ENCODE peak calls at places on chromosomes 3 and 15, in five cellular contexts. V is left lung; C is CD8-positive, alpha-beta T cell; G is GM23248; W is vagina. F is an unnamed sample.

GRCh38 chr15:97470417-97470816 is 490.1 kb upstream of the ARRDC4 start:
- DNase-seq in V (no peak), C (no peak), G (no peak), W (no peak), F (no peak)

GRCh38 chr3:47376393-47376792 is 4.4 kb upstream of the PTPN23 start:
- DNase-seq in V (no peak), C (no peak), G (no peak), W (no peak), F (no peak)

GRCh38 chr3:184981071-184981470 is 169.1 kb downstream of the VPS8 start:
- DNase-seq in V (no peak), C (no peak), G (no peak), W (no peak), F (peak; percentile 80)

GRCh38 chr15:48810414-48811324 is at the start of gene CEP152:
- DNase-seq in V (peak; percentile 99), C (peak; percentile 100), G (peak; percentile 99), W (peak; percentile 98), F (peak; percentile 100)

GRCh38 chr3:38548154-38548931 is 52.2 kb downstream of the EXOG start:
- DNase-seq in V (no peak), C (no peak), G (no peak), W (peak; percentile 95), F (no peak)

GRCh38 chr3:100982710-100983109 is 10.5 kb downstream of the ABI3BP start:
- DNase-seq in V (no peak), C (no peak), G (peak; percentile 56), W (no peak), F (no peak)

GRCh38 chr15:81418891-81419290 is 44.9 kb upstream of the TMC3 start:
- DNase-seq in V (no peak), C (no peak), G (no peak), W (no peak), F (no peak)

GRCh38 chr3:5023777-5024346 is 44.6 kb downstream of the BHLHE40 start:
- DNase-seq in V (no peak), C (no peak), G (no peak), W (no peak), F (no peak)

GRCh38 chr3:139251529-139251928 is 92.3 kb upstream of the MRPS22 start:
- DNase-seq in V (no peak), C (no peak), G (no peak), W (no peak), F (peak; percentile 64)

GRCh38 chr3:39190281-39191025 is 1.9 kb downstream of the XIRP1 start:
- DNase-seq in V (no peak), C (no peak), G (no peak), W (no peak), F (no peak)

GRCh38 chr15:40918799-40919392 is 10.2 kb upstream of the DLL4 start:
- DNase-seq in V (no peak), C (no peak), G (no peak), W (no peak), F (no peak)

GRCh38 chr3:119965692-119966091 is 128.6 kb downstream of the GSK3B start:
- DNase-seq in V (no peak), C (no peak), G (no peak), W (no peak), F (no peak)

GRCh38 chr15:32636908-32637567 is 4.5 kb upstream of the SCG5 start:
- DNase-seq in V (no peak), C (no peak), G (no peak), W (no peak), F (no peak)

GRCh38 chr3:41002104-41002503 is 197.2 kb upstream of the CTNNB1 start:
- DNase-seq in V (no peak), C (no peak), G (no peak), W (no peak), F (no peak)

GRCh38 chr3:27454914-27455313 is 29.3 kb downstream of the SLC4A7 start:
- DNase-seq in V (no peak), C (no peak), G (peak; percentile 50), W (no peak), F (peak; percentile 16)

GRCh38 chr3:108132727-108133373 is 42.0 kb upstream of the CD47 start:
- DNase-seq in V (no peak), C (no peak), G (peak; percentile 58), W (no peak), F (peak; percentile 32)

GRCh38 chr15:60347480-60348069 is 50.2 kb downstream of the ANXA2 start:
- DNase-seq in V (no peak), C (no peak), G (no peak), W (no peak), F (no peak)

GRCh38 chr3:35659808-35660207 is 20.5 kb downstream of the ARPP21 start:
- DNase-seq in V (no peak), C (no peak), G (no peak), W (no peak), F (peak; percentile 42)

GRCh38 chr3:187989458-187990153 is 164.4 kb upstream of the LPP start:
- DNase-seq in V (no peak), C (no peak), G (no peak), W (no peak), F (no peak)
- H3K4me3 ChIP-seq in V (no peak overlapping the region), C (no peak overlapping the region), G (no peak overlapping the region), W (no peak overlapping the region), F (no peak overlapping the region)

GRCh38 chr15:27884726-27885125 is 214.4 kb downstream of the OCA2 start:
- DNase-seq in V (no peak), C (no peak), G (no peak), W (no peak), F (no peak)
- H3K9me3 ChIP-seq in V (no peaks in the 10 kb centered on the region), C (no peaks in the 10 kb centered on the region), G (no peaks in the 10 kb centered on the region), W (no peaks in the 10 kb centered on the region), F (peaks cover 7% of the 10 kb centered on the region)

GRCh38 chr3:73768594-73769308 is 144.0 kb upstream of the PDZRN3 start:
- DNase-seq in V (no peak), C (no peak), G (peak; percentile 44), W (no peak), F (no peak)

GRCh38 chr3:73766599-73767378 is 142.0 kb upstream of the PDZRN3 start:
- DNase-seq in V (no peak), C (no peak), G (peak; percentile 84), W (no peak), F (peak; percentile 15)

GRCh38 chr3:73762855-73763254 is 138.1 kb upstream of the PDZRN3 start:
- DNase-seq in V (no peak), C (no peak), G (no peak), W (no peak), F (no peak)

DNA sequence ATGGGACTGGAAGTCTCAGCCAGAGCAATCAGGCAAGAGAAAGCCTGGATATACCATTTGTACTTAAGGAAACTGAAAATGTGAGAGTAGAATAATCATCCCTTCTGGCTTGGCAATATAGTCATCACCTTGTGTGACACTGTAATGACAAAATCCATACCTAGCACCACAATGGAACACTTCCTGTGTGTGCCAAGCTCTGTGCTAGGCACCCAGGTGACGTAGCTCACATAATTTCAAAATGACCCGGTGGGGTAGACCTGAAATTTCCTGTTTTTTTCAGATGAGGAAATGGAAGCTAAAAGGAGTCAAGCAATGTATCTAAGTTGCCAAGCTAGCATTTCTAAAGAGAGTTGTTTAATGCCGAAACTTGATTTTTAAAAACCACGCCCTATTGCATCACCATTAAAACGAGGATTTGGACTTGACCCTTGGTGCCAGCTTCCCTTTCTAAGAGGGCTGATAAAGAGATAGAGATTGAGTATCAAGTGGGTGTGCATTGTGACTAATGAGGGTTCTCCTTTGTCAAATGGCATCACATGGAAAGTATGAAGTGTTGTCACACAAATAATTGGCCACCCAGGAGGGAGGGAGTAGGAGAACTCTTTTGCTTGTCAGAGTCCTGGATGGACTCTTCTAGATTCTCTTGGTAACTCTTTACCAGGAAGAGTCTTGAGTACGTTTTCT is 141.3 kb upstream of the PDZRN3 start:
- DNase-seq in V (no peak), C (no peak), G (peak; percentile 77), W (no peak), F (no peak)
- H3K4me3 ChIP-seq in V (no peak overlapping the region), C (no peak overlapping the region), G (peak overlapping the region; percentile 67), W (peak overlapping the region; percentile 14), F (no peak overlapping the region)

DNA sequence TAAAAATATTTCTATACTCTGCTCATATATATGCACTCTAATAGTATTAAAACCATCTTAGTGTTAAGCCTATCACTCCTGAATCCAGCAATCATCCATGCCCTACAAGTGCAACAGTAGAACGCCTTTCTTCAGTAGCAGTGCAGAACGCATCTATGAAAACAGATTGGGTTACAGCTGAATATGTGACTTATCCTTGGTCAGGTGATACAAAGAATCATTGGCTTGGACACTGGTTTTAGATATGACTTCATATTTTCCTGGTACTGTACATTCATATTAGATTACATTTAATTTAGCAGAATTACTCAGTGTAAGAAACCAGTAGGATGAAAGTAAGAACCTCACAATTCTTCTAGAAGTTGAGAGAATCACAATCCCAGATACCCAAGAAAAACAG is 43.3 kb downstream of the ZNF106 start:
- DNase-seq in V (no peak), C (no peak), G (no peak), W (no peak), F (no peak)
- H3K9me3 ChIP-seq in V (no peaks in the 10 kb centered on the region), C (no peaks in the 10 kb centered on the region), G (no peaks in the 10 kb centered on the region), W (no peaks in the 10 kb centered on the region), F (no peaks in the 10 kb centered on the region)

GRCh38 chr3:15429080-15429479 is 1.7 kb downstream of the EAF1 start:
- DNase-seq in V (no peak), C (no peak), G (no peak), W (no peak), F (no peak)
- H3K4me3 ChIP-seq in V (no peak overlapping the region), C (no peak overlapping the region), G (peak overlapping the region; percentile 99), W (peak overlapping the region; percentile 84), F (peak overlapping the region; percentile 91)

GRCh38 chr3:180223268-180223667 is 186.5 kb upstream of the PEX5L start:
- DNase-seq in V (no peak), C (no peak), G (no peak), W (no peak), F (no peak)

DNA sequence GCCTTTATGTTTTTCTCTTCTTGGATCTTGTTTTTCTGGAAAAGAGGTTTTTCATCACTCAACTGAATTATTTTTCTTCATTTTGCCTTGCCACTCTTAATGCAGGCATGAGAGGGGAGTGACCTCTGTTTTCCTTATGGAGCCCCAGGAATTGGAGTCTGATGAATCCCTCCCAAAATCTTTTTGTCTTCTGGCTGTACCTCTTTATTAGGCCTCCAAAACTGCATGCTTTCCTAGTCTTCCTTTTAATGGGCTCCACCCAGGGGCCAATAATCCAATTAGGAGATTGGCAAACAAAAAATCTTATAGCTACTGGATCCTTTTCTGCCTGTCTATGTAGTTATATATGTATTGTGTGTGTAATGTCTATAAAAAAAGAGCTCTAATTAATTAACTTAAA is 192.4 kb upstream of the PEX5L start:
- DNase-seq in V (no peak), C (no peak), G (no peak), W (no peak), F (no peak)
- H3K9me3 ChIP-seq in V (no peaks in the 10 kb centered on the region), C (no peaks in the 10 kb centered on the region), G (no peaks in the 10 kb centered on the region), W (no peaks in the 10 kb centered on the region), F (no peaks in the 10 kb centered on the region)

GRCh38 chr15:98817745-98818144 is 169.4 kb downstream of the IGF1R start:
- DNase-seq in V (no peak), C (no peak), G (no peak), W (no peak), F (no peak)

GRCh38 chr15:98826658-98827057 is 178.3 kb downstream of the IGF1R start:
- DNase-seq in V (no peak), C (no peak), G (no peak), W (no peak), F (peak; percentile 19)

GRCh38 chr15:98824595-98824994 is 176.3 kb downstream of the IGF1R start:
- DNase-seq in V (no peak), C (no peak), G (peak; percentile 13), W (no peak), F (no peak)

DNA sequence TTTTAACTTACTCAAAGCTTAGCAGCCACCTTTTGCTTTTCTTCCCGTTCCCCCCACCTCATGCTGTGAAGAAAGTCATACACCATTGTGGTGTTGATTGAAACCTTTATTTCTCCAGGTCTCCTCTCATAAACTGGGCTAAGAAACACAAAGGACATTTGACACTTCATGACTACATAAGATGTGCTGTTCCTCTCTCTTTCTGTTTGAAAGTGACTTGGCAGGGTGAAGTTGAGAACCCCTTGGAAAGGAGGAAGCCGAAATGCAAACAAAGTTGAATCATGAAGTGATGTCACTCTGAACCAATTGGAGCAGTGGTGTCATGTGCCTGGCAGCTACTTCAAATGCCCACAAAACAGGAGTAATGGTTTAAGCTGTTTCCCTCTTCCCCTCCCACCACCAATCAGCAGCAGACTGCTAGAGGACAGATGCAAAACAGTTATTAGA is 174.7 kb downstream of the IGF1R start:
- DNase-seq in V (no peak), C (no peak), G (peak; percentile 86), W (no peak), F (no peak)
- H3K4me3 ChIP-seq in V (no peak overlapping the region), C (no peak overlapping the region), G (peak overlapping the region; percentile 50), W (no peak overlapping the region), F (no peak overlapping the region)